ENCODE peak calls at places on chromosome 3, in nine cellular contexts. A is endothelial cell, T is mucosa of descending colon, L is spleen, P is sigmoid colon, K is heart left ventricle, N is fibroblast of villous mesenchyme, J is choroid plexus epithelial cell, U is neural crest cell. X is an unnamed sample.

GRCh38 chr3:48426401-48426909 is 3.4 kb downstream of the PLXNB1 start:
- DNase-seq in P (peak), T (no peak), L (no peak), K (peak), N (no peak), J (no peak), U (no peak), A (no peak), X (no peak)

GRCh38 chr3:178536271-178537079 is at the start of gene KCNMB2:
- DNase-seq in U (no peak), A (no peak), T (peak), L (no peak), N (peak), J (peak), P (no peak), K (no peak), X (peak)

GRCh38 chr3:46737320-46737719 is 19.7 kb upstream of the PRSS50 start:
- DNase-seq in T (no peak), K (no peak), N (no peak), A (no peak), J (no peak), P (no peak), U (no peak), L (peak), X (no peak)

GRCh38 chr3:149282322-149282721 is 51.1 kb downstream of the TM4SF18 start:
- DNase-seq in N (no peak), U (no peak), A (no peak), T (no peak), P (no peak), J (no peak), L (no peak), K (no peak), X (no peak)

GRCh38 chr3:194637541-194638400 is 4.6 kb upstream of the TMEM44 start:
- DNase-seq in L (no peak), A (no peak), K (no peak), U (no peak), J (no peak), T (no peak), N (no peak), P (peak), X (no peak)

GRCh38 chr3:99626415-99626788 is 12.0 kb upstream of the COL8A1 start:
- DNase-seq in A (no peak), K (no peak), U (no peak), T (no peak), N (no peak), P (no peak), L (no peak), J (no peak), X (no peak)

GRCh38 chr3:140296796-140297352 is 361.9 kb downstream of the CLSTN2 start:
- DNase-seq in L (no peak), J (peak), T (no peak), K (no peak), U (no peak), A (no peak), P (no peak), N (peak), X (no peak)

GRCh38 chr3:185914911-185915629 is 22.7 kb downstream of the TRA2B start:
- DNase-seq in K (no peak), U (no peak), A (no peak), J (no peak), N (no peak), T (no peak), P (no peak), L (no peak), X (no peak)

GRCh38 chr3:12934431-12934830 is 93.1 kb upstream of the RPL32 start:
- DNase-seq in U (no peak), J (peak), P (peak), K (peak), A (no peak), T (no peak), L (no peak), N (peak), X (no peak)

GRCh38 chr3:85627899-85628298 is 669.1 kb downstream of the CADM2 start:
- DNase-seq in U (no peak), J (no peak), L (no peak), N (no peak), T (no peak), P (no peak), K (no peak), A (no peak), X (no peak)

GRCh38 chr3:73926360-73927202 is 301.8 kb upstream of the PDZRN3 start:
- DNase-seq in P (no peak), J (no peak), A (no peak), U (no peak), N (no peak), L (no peak), K (no peak), T (no peak), X (no peak)

GRCh38 chr3:38916706-38917105 is 100.7 kb upstream of the SCN10A start:
- DNase-seq in T (no peak), K (no peak), N (peak), L (no peak), P (no peak), U (no peak), A (no peak), J (peak), X (no peak)

GRCh38 chr3:110894574-110894973 is 177.0 kb upstream of the NECTIN3 start:
- DNase-seq in L (no peak), P (no peak), N (peak), T (no peak), K (no peak), A (no peak), U (no peak), J (no peak), X (no peak)

GRCh38 chr3:155963557-155963956 is 93.1 kb downstream of the GMPS start:
- DNase-seq in N (no peak), P (no peak), U (no peak), A (no peak), T (no peak), L (no peak), K (no peak), J (peak), X (no peak)

GRCh38 chr3:22887664-22888291 is 315.3 kb upstream of the UBE2E2 start:
- DNase-seq in U (no peak), N (peak), L (no peak), T (no peak), K (no peak), P (no peak), A (peak), J (peak), X (no peak)

GRCh38 chr3:187999821-188000220 is 154.1 kb upstream of the LPP start:
- DNase-seq in U (no peak), K (no peak), A (no peak), P (no peak), L (no peak), J (no peak), N (no peak), T (no peak), X (no peak)

GRCh38 chr3:172181936-172182708 is 142.7 kb downstream of the FNDC3B start:
- DNase-seq in A (peak), T (peak), K (no peak), L (no peak), J (peak), U (no peak), P (no peak), N (peak), X (no peak)

GRCh38 chr3:50816896-50817295 is 142.2 kb downstream of the DOCK3 start:
- DNase-seq in L (no peak), N (no peak), A (no peak), J (no peak), U (no peak), T (no peak), P (no peak), K (no peak), X (no peak)

GRCh38 chr3:177468331-177468730 is 271.0 kb upstream of the TBL1XR1 start:
- DNase-seq in N (peak), A (no peak), L (no peak), K (no peak), T (no peak), U (no peak), J (peak), P (no peak), X (no peak)

GRCh38 chr3:189109145-189109544 is 62.6 kb upstream of the TPRG1 start:
- DNase-seq in J (no peak), L (no peak), P (no peak), T (no peak), K (no peak), U (no peak), A (no peak), N (no peak), X (no peak)

GRCh38 chr3:128847631-128848370 is 31.6 kb upstream of the ACAD9 start:
- DNase-seq in A (no peak), K (no peak), U (no peak), N (no peak), J (no peak), P (no peak), L (no peak), T (no peak), X (no peak)

GRCh38 chr3:169871129-169871886 is 1.6 kb upstream of the LRRC31 start:
- DNase-seq in P (no peak), N (no peak), A (no peak), L (no peak), T (peak), U (no peak), J (no peak), K (no peak), X (no peak)

GRCh38 chr3:169812844-169813677 is at the start of the genes LRRC34 and LRRIQ4:
- DNase-seq in U (peak), N (peak), K (peak), J (peak), T (peak), P (peak), A (peak), L (peak), X (peak)

GRCh38 chr3:46496745-46497555 is 826 bp upstream of the RTP3 start:
- DNase-seq in A (peak), N (no peak), K (no peak), J (peak), T (peak), L (no peak), U (no peak), P (no peak), X (peak)

GRCh38 chr3:96548073-96548472 is 266.3 kb upstream of the EPHA6 start:
- DNase-seq in N (no peak), L (no peak), J (no peak), U (no peak), A (no peak), T (no peak), K (no peak), P (no peak), X (no peak)

GRCh38 chr3:132354916-132355702 is 37.9 kb downstream of the ACP3 start:
- DNase-seq in K (no peak), J (no peak), T (no peak), A (no peak), P (no peak), U (no peak), L (no peak), N (no peak), X (no peak)

GRCh38 chr3:152374260-152374990 is 105.7 kb downstream of the MBNL1 start:
- DNase-seq in P (no peak), A (no peak), L (no peak), N (no peak), T (no peak), J (no peak), K (no peak), U (no peak), X (no peak)

GRCh38 chr3:113104746-113105479 is 106.4 kb upstream of the BOC start:
- DNase-seq in K (no peak), L (no peak), T (no peak), P (peak), J (no peak), N (no peak), U (no peak), A (no peak), X (no peak)

GRCh38 chr3:182246870-182247269 is 535.1 kb downstream of the SOX2 start:
- DNase-seq in L (no peak), A (no peak), N (no peak), K (no peak), T (no peak), P (no peak), J (no peak), U (no peak), X (no peak)

GRCh38 chr3:179227349-179227748 is 23.6 kb downstream of the KCNMB3 start:
- DNase-seq in L (no peak), P (no peak), N (no peak), T (no peak), K (no peak), J (peak), U (no peak), A (no peak), X (no peak)

GRCh38 chr3:172965256-172965655 is 175.8 kb downstream of the SPATA16 start:
- DNase-seq in N (no peak), P (no peak), K (no peak), A (no peak), U (no peak), J (peak), L (no peak), T (no peak), X (no peak)

GRCh38 chr3:58135712-58136543 is 74.8 kb downstream of the DNASE1L3 start:
- DNase-seq in A (no peak), U (no peak), P (no peak), T (no peak), K (peak), L (peak), N (no peak), J (peak), X (no peak)
- TF ChIP-seq CTCF in A (peak), U (peak), P (peak), T (no peak), K (peak), L (no peak), N (peak), J (peak), X (peak)

DNA sequence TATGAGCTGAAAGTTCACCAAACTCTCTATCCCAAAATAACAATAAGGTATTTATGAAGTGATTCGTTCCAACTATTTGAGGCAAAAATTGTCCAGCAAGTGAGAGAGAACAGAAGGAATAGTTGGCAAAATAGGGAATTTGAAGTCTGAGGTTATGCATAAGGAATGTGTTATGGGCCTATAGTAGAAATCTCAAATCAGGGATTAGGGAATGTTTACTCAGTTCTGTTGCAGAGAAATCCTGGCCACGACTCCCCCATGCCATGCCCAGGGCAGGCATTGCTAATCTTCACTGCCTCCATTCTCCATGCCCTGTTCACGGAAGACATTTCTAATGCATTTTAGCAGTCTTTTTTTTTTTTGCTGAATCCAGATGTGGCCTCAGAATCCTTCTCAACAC is 58.6 kb downstream of the FLNB start:
- DNase-seq in J (no peak), U (no peak), N (peak), L (no peak), T (no peak), K (no peak), A (no peak), P (no peak), X (no peak)
- TF ChIP-seq CTCF in J (no peak), U (no peak), N (no peak), L (no peak), T (no peak), K (no peak), A (no peak), P (no peak), X (no peak)

GRCh38 chr3:44554626-44555592 is at the start of gene ZKSCAN7:
- DNase-seq in U (peak), N (peak), L (peak), K (peak), P (peak), T (peak), A (peak), J (peak), X (peak)
- TF ChIP-seq CTCF in U (peak), N (no peak), L (no peak), K (no peak), P (no peak), T (no peak), A (no peak), J (no peak), X (no peak)

GRCh38 chr3:105365536-105366301 is 990 bp upstream of the ALCAM start:
- DNase-seq in N (peak), L (no peak), U (no peak), T (no peak), A (no peak), J (peak), K (no peak), P (peak), X (peak)
- TF ChIP-seq CTCF in N (no peak), L (no peak), U (no peak), T (no peak), A (no peak), J (peak), K (no peak), P (no peak), X (no peak)

X was measured in glutamatergic neuron.